ENCODE peak calls at places on chromosomes 5 and 9, in ten cellular contexts. D, G, V, E, Y, H, N, L, M and K are unnamed samples. For H3K36me3, the result is how much of the 10 kb centered on the place peaks cover.

GRCh38 chr9:76353280-76353679 is 40.9 kb downstream of the RFK start:
- DNase-seq in D (no peak), G (no peak), V (no peak), E (no peak), Y (no peak), H (no peak), N (peak), L (no peak), M (no peak), K (no peak)

GRCh38 chr5:151671979-151672378 is 14.7 kb downstream of the SPARC start:
- DNase-seq in D (no peak), G (no peak), V (no peak), E (no peak), Y (no peak), H (no peak), N (peak), L (peak), M (no peak), K (no peak)

GRCh38 chr9:91857291-91857781 is 92.7 kb downstream of the ROR2 start:
- DNase-seq in D (no peak), G (no peak), V (no peak), E (no peak), Y (no peak), H (peak), N (peak), L (no peak), M (no peak), K (no peak)

GRCh38 chr5:111746791-111747190 is 10.2 kb downstream of the NREP start:
- DNase-seq in D (no peak), G (no peak), V (no peak), E (no peak), Y (no peak), H (no peak), N (peak), L (no peak), M (no peak), K (no peak)

GRCh38 chr9:117096138-117096537 is 318.7 kb downstream of the ASTN2 start:
- DNase-seq in D (no peak), G (no peak), V (no peak), E (no peak), Y (no peak), H (no peak), N (no peak), L (no peak), M (no peak), K (no peak)

GRCh38 chr9:69981686-69982450 is 61.8 kb upstream of the MAMDC2 start:
- DNase-seq in D (no peak), G (no peak), V (no peak), E (no peak), Y (no peak), H (no peak), N (peak), L (no peak), M (no peak), K (no peak)

GRCh38 chr5:169636477-169637084 is 494 bp upstream of the DOCK2 start:
- DNase-seq in D (no peak), G (no peak), V (no peak), E (no peak), Y (no peak), H (no peak), N (no peak), L (no peak), M (no peak), K (no peak)

GRCh38 chr5:91419571-91420537 is 36.7 kb upstream of the ARRDC3 start:
- DNase-seq in D (peak), G (peak), V (peak), E (peak), Y (peak), H (peak), N (no peak), L (peak), M (no peak), K (peak)

GRCh38 chr9:117546894-117547293 is 132.0 kb upstream of the ASTN2 start:
- DNase-seq in D (no peak), G (no peak), V (no peak), E (no peak), Y (no peak), H (peak), N (no peak), L (no peak), M (peak), K (no peak)

GRCh38 chr5:177473461-177473991 is at the start of gene DBN1:
- DNase-seq in D (no peak), G (peak), V (peak), E (peak), Y (peak), H (peak), N (no peak), L (no peak), M (peak), K (no peak)

GRCh38 chr9:70347046-70347445 is 67.4 kb downstream of the KLF9 start:
- DNase-seq in D (no peak), G (no peak), V (no peak), E (no peak), Y (no peak), H (no peak), N (no peak), L (no peak), M (no peak), K (no peak)

GRCh38 chr5:106321242-106321641 is 1349.5 kb downstream of the EFNA5 start:
- DNase-seq in D (no peak), G (no peak), V (no peak), E (no peak), Y (no peak), H (peak), N (peak), L (no peak), M (no peak), K (no peak)

GRCh38 chr5:158695595-158696330 is 404.0 kb downstream of the EBF1 start:
- DNase-seq in D (peak), G (peak), V (peak), E (peak), Y (peak), H (peak), N (peak), L (peak), M (peak), K (peak)

GRCh38 chr9:5500441-5501235 is 9.7 kb upstream of the PDCD1LG2 start:
- DNase-seq in D (no peak), G (peak), V (peak), E (no peak), Y (no peak), H (no peak), N (peak), L (no peak), M (no peak), K (peak)

GRCh38 chr5:107889387-107889786 is 218.7 kb upstream of the EFNA5 start:
- DNase-seq in D (no peak), G (no peak), V (no peak), E (no peak), Y (no peak), H (no peak), N (peak), L (no peak), M (no peak), K (no peak)

GRCh38 chr9:137460363-137461315 is 1.5 kb upstream of the NSMF start:
- DNase-seq in D (peak), G (no peak), V (no peak), E (peak), Y (no peak), H (no peak), N (no peak), L (no peak), M (no peak), K (peak)

GRCh38 chr9:36542355-36542754 is 30.3 kb upstream of the MELK start:
- DNase-seq in D (no peak), G (no peak), V (no peak), E (no peak), Y (no peak), H (peak), N (no peak), L (no peak), M (no peak), K (no peak)

GRCh38 chr5:138035605-138036537 is 3.0 kb upstream of the FAM13B start:
- DNase-seq in D (peak), G (peak), V (peak), E (peak), Y (peak), H (peak), N (peak), L (peak), M (peak), K (peak)

GRCh38 chr9:134851015-134851414 is 29.6 kb upstream of the FCN2 start:
- DNase-seq in D (no peak), G (no peak), V (no peak), E (no peak), Y (no peak), H (peak), N (no peak), L (no peak), M (no peak), K (peak)

GRCh38 chr5:148457183-148457620 is 73.4 kb downstream of the FBXO38 start:
- DNase-seq in D (peak), G (no peak), V (no peak), E (no peak), Y (peak), H (no peak), N (no peak), L (no peak), M (peak), K (no peak)

GRCh38 chr5:56190500-56190899 is 42.6 kb downstream of the ANKRD55 start:
- DNase-seq in D (peak), G (peak), V (peak), E (no peak), Y (no peak), H (no peak), N (peak), L (no peak), M (no peak), K (no peak)

GRCh38 chr5:177491429-177491945 is 5.9 kb downstream of the PDLIM7 start:
- DNase-seq in D (no peak), G (no peak), V (no peak), E (peak), Y (peak), H (peak), N (no peak), L (no peak), M (no peak), K (no peak)

GRCh38 chr5:58019614-58020013 is 440.3 kb downstream of the PLK2 start:
- DNase-seq in D (no peak), G (peak), V (peak), E (peak), Y (no peak), H (no peak), N (peak), L (peak), M (no peak), K (peak)

GRCh38 chr5:79582186-79582585 is 30.1 kb upstream of the TENT2 start:
- DNase-seq in D (no peak), G (no peak), V (no peak), E (no peak), Y (no peak), H (no peak), N (no peak), L (no peak), M (no peak), K (no peak)

GRCh38 chr5:175572922-175573321 is 84.9 kb upstream of the HRH2 start:
- DNase-seq in D (no peak), G (peak), V (no peak), E (no peak), Y (no peak), H (peak), N (peak), L (peak), M (no peak), K (no peak)

GRCh38 chr5:114185274-114185673 is 176.6 kb upstream of the KCNN2 start:
- DNase-seq in D (no peak), G (peak), V (peak), E (no peak), Y (no peak), H (peak), N (no peak), L (no peak), M (no peak), K (no peak)

GRCh38 chr9:112665347-112665746 is 52.6 kb downstream of the INIP start:
- DNase-seq in D (no peak), G (no peak), V (no peak), E (no peak), Y (no peak), H (no peak), N (peak), L (no peak), M (no peak), K (no peak)

GRCh38 chr5:103347729-103348128 is 89.2 kb downstream of the MACIR start:
- DNase-seq in D (no peak), G (no peak), V (no peak), E (no peak), Y (no peak), H (peak), N (no peak), L (no peak), M (no peak), K (no peak)

GRCh38 chr9:37454238-37454637 is 11.0 kb downstream of the ZBTB5 start:
- DNase-seq in D (no peak), G (no peak), V (no peak), E (no peak), Y (no peak), H (no peak), N (no peak), L (no peak), M (no peak), K (no peak)

GRCh38 chr5:171706736-171707440 is 78.7 kb upstream of the SMIM23 start:
- DNase-seq in D (no peak), G (no peak), V (no peak), E (no peak), Y (no peak), H (peak), N (peak), L (no peak), M (no peak), K (peak)

GRCh38 chr9:94717656-94718225 is 8.8 kb upstream of the AOPEP start:
- DNase-seq in D (no peak), G (no peak), V (no peak), E (no peak), Y (no peak), H (peak), N (peak), L (no peak), M (no peak), K (no peak)

GRCh38 chr5:24819841-24820240 is 175.1 kb upstream of the CDH10 start:
- DNase-seq in D (no peak), G (no peak), V (no peak), E (no peak), Y (no peak), H (no peak), N (no peak), L (no peak), M (no peak), K (no peak)

GRCh38 chr9:86721843-86722705 is 225.2 kb downstream of the GAS1 start:
- DNase-seq in D (no peak), G (peak), V (peak), E (peak), Y (no peak), H (no peak), N (peak), L (peak), M (no peak), K (no peak)

GRCh38 chr9:2936221-2936620 is 92.3 kb upstream of the PUM3 start:
- DNase-seq in D (no peak), G (no peak), V (no peak), E (no peak), Y (no peak), H (no peak), N (no peak), L (no peak), M (no peak), K (no peak)

GRCh38 chr5:144100702-144101101 is 69.8 kb downstream of the YIPF5 start:
- DNase-seq in D (no peak), G (no peak), V (no peak), E (no peak), Y (no peak), H (no peak), N (no peak), L (no peak), M (no peak), K (no peak)

GRCh38 chr9:34190996-34191892 is 12.4 kb downstream of the UBAP1 start:
- DNase-seq in D (no peak), G (no peak), V (no peak), E (no peak), Y (no peak), H (peak), N (no peak), L (no peak), M (no peak), K (no peak)

GRCh38 chr5:142748568-142749249 is 21.5 kb upstream of the ARHGAP26 start:
- DNase-seq in D (peak), G (peak), V (peak), E (no peak), Y (peak), H (peak), N (no peak), L (no peak), M (no peak), K (no peak)

GRCh38 chr9:124254261-124254682 is 3.5 kb upstream of the NEK6 start:
- DNase-seq in D (no peak), G (no peak), V (no peak), E (no peak), Y (peak), H (no peak), N (no peak), L (no peak), M (peak), K (no peak)
- H3K4me3 ChIP-seq in D (no peak), G (no peak), V (no peak), E (no peak), Y (peak), H (no peak), N (no peak), L (no peak), M (no peak), K (no peak)

GRCh38 chr5:68333649-68334549 is 118.3 kb downstream of the PIK3R1 start:
- DNase-seq in D (no peak), G (no peak), V (no peak), E (no peak), Y (no peak), H (no peak), N (peak), L (no peak), M (no peak), K (no peak)
- TF ChIP-seq CTCF in D (no peak), G (no peak), V (no peak), E (no peak), Y (no peak), H (no peak), N (peak), L (no peak), M (no peak), K (no peak)

DNA sequence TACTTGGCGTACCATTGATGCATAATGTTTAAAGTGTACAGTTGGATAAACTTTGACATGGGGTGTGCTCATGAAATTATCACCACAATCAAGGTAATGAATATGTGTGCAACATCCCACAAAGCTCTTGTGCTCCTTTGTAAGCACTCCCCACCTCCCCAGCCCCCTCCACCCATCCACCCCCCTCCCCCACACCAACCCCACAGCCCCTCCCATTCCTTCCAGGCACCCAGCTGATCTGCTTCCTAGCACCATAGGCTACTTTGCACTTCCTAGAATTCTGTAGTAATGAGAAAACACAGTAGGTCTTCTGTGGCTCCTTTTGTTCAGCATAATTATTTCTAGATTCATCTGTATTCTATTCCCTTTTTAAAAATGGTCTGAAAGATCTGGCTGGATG is 24.5 kb downstream of the FGD3 start:
- DNase-seq in D (no peak), G (no peak), V (no peak), E (no peak), Y (no peak), H (no peak), N (no peak), L (no peak), M (no peak), K (no peak)
- H3K36me3 ChIP-seq in D (under half), G (under half), V (under half), E (under half), Y (under half), H (under half), N (under half), L (under half), M (under half), K (under half)

GRCh38 chr9:18296702-18297531 is 177.0 kb upstream of the ADAMTSL1 start:
- DNase-seq in D (no peak), G (no peak), V (no peak), E (no peak), Y (no peak), H (no peak), N (peak), L (no peak), M (no peak), K (no peak)
- H3K4me3 ChIP-seq in D (no peak), G (peak), V (peak), E (no peak), Y (no peak), H (no peak), N (peak), L (no peak), M (no peak), K (no peak)

DNA sequence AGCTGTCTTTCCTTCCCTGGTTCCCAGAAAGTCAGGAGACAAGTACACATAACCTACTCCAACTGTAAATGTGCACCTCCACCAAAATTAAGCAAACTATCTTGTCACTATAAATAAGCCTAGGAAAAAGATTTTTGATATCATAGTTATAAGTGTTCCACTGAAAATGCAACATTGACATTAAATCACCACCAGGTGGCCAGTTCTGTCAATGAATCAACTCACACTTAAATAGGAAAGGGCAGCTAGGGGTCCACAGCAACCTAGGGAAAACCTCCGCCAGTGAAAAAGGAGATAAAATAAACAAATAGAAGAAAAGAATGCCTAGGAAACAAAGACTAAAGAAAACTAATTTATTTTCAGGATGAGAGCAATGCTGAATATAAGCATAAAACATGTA is 243.0 kb upstream of the PTPRD start:
- DNase-seq in D (no peak), G (no peak), V (no peak), E (no peak), Y (no peak), H (no peak), N (no peak), L (no peak), M (no peak), K (no peak)
- TF ChIP-seq CTCF in D (no peak), G (no peak), V (no peak), E (no peak), Y (peak), H (peak), N (peak), L (no peak), M (no peak), K (peak)

GRCh38 chr9:101388507-101388993 is 3.7 kb upstream of the BAAT start:
- DNase-seq in D (no peak), G (no peak), V (no peak), E (no peak), Y (no peak), H (no peak), N (no peak), L (no peak), M (no peak), K (no peak)

GRCh38 chr9:101394687-101395086 is 3.7 kb downstream of the MRPL50 start:
- DNase-seq in D (no peak), G (no peak), V (no peak), E (no peak), Y (no peak), H (no peak), N (no peak), L (no peak), M (no peak), K (no peak)

GRCh38 chr9:101397746-101398334 is 578 bp downstream of the MRPL50 start:
- DNase-seq in D (no peak), G (no peak), V (no peak), E (no peak), Y (no peak), H (no peak), N (no peak), L (no peak), M (peak), K (no peak)

GRCh38 chr9:101387871-101388506 is 3.2 kb upstream of the BAAT start:
- DNase-seq in D (no peak), G (no peak), V (no peak), E (no peak), Y (peak), H (no peak), N (peak), L (no peak), M (no peak), K (no peak)

GRCh38 chr9:101393135-101393534 is 5.3 kb downstream of the MRPL50 start:
- DNase-seq in D (no peak), G (no peak), V (no peak), E (no peak), Y (no peak), H (no peak), N (no peak), L (no peak), M (no peak), K (no peak)
- H3K36me3 ChIP-seq in D (under half), G (under half), V (under half), E (under half), Y (half or more), H (half or more), N (under half), L (under half), M (under half), K (under half)